ENCODE peak calls at places on chromosome 22, in six cellular contexts. U, E, M, A, R and O are unnamed samples.

GRCh38 chr22:36334081-36334831 is 53.5 kb downstream of the MYH9 start:
- DNase-seq in U (no peak), E (peak), M (peak), A (peak), R (no peak), O (no peak)

GRCh38 chr22:17786435-17787158 is 12.3 kb upstream of the BID start:
- DNase-seq in U (peak), E (no peak), M (no peak), A (peak), R (no peak), O (no peak)

GRCh38 chr22:18024956-18025720 is 777 bp upstream of the MICAL3 start:
- DNase-seq in U (no peak), E (no peak), M (no peak), A (no peak), R (no peak), O (no peak)

GRCh38 chr22:35733036-35733435 is 15.4 kb downstream of the APOL5 start:
- DNase-seq in U (no peak), E (no peak), M (no peak), A (no peak), R (no peak), O (no peak)

GRCh38 chr22:30308518-30309230 is 18.1 kb downstream of the TBC1D10A start:
- DNase-seq in U (no peak), E (no peak), M (no peak), A (peak), R (no peak), O (no peak)

GRCh38 chr22:36929621-36930020 is 16.2 kb downstream of the CSF2RB start:
- DNase-seq in U (no peak), E (no peak), M (no peak), A (no peak), R (no peak), O (no peak)

GRCh38 chr22:23179381-23180294 is 671 bp upstream of the BCR start:
- DNase-seq in U (no peak), E (no peak), M (peak), A (peak), R (no peak), O (no peak)

GRCh38 chr22:47101321-47101885 is 339.0 kb downstream of the TBC1D22A start:
- DNase-seq in U (no peak), E (no peak), M (no peak), A (no peak), R (no peak), O (no peak)

GRCh38 chr22:24455751-24456426 is 28.5 kb downstream of the ADORA2A start:
- DNase-seq in U (no peak), E (no peak), M (no peak), A (no peak), R (no peak), O (no peak)

GRCh38 chr22:33480118-33480517 is 421.9 kb upstream of the SYN3 start:
- DNase-seq in U (no peak), E (no peak), M (no peak), A (no peak), R (no peak), O (no peak)

GRCh38 chr22:31747441-31747840 is 2.5 kb downstream of the PRR14L start:
- DNase-seq in U (no peak), E (no peak), M (no peak), A (no peak), R (no peak), O (no peak)

GRCh38 chr22:31750365-31751284 is 693 bp upstream of the PRR14L start:
- DNase-seq in U (no peak), E (no peak), M (no peak), A (no peak), R (no peak), O (no peak)

GRCh38 chr22:31748490-31748889 is 1.4 kb downstream of the PRR14L start:
- DNase-seq in U (no peak), E (no peak), M (no peak), A (no peak), R (no peak), O (no peak)

GRCh38 chr22:31752096-31752847 is 1.5 kb upstream of the DEPDC5 start:
- DNase-seq in U (no peak), E (no peak), M (no peak), A (no peak), R (no peak), O (no peak)

GRCh38 chr22:31749636-31750364 is at the start of gene PRR14L:
- DNase-seq in U (peak), E (peak), M (peak), A (peak), R (peak), O (peak)
- TF ChIP-seq CTCF in U (no peak), E (no peak), M (no peak), A (no peak), R (peak), O (no peak)

DNA sequence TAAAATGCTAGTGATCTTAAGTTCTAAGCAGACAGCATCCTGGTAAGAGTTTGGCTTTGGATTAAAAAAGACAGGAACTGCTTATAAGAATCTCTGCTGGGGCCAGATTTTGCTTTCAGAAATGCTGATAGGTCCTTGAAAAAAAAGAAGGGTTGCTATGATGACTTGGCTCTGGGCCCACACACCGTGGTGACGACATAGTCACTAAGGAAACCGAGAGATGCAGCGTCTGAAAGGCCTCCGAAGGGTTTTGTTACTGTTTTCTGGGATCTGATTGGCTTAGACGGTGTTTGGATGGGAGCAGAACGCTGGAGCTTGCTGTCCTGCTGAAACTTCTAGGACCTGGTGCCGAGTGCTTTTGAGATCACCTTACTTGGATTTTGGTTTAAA is 8.4 kb downstream of the FAM118A start:
- DNase-seq in U (no peak), E (no peak), M (peak), A (peak), R (no peak), O (no peak)
- TF ChIP-seq POLR2A in U (no peak), E (no peak), M (no peak), A (no peak), R (no peak), O (no peak)

GRCh38 chr22:19757140-19757984 is 3.2 kb upstream of the TBX1 start:
- DNase-seq in U (no peak), E (no peak), M (no peak), A (peak), R (no peak), O (no peak)

GRCh38 chr22:19755145-19755710 is 5.3 kb upstream of the TBX1 start:
- DNase-seq in U (no peak), E (no peak), M (no peak), A (no peak), R (no peak), O (no peak)

GRCh38 chr22:19755722-19756287 is 4.8 kb upstream of the TBX1 start:
- DNase-seq in U (no peak), E (no peak), M (no peak), A (no peak), R (no peak), O (no peak)

GRCh38 chr22:19757985-19758895 is 2.3 kb upstream of the TBX1 start:
- DNase-seq in U (no peak), E (no peak), M (no peak), A (no peak), R (no peak), O (no peak)

GRCh38 chr22:19756288-19757128 is 4.1 kb upstream of the TBX1 start:
- DNase-seq in U (no peak), E (peak), M (peak), A (peak), R (no peak), O (no peak)
- TF ChIP-seq CTCF in U (no peak), E (peak), M (peak), A (peak), R (peak), O (peak)

DNA sequence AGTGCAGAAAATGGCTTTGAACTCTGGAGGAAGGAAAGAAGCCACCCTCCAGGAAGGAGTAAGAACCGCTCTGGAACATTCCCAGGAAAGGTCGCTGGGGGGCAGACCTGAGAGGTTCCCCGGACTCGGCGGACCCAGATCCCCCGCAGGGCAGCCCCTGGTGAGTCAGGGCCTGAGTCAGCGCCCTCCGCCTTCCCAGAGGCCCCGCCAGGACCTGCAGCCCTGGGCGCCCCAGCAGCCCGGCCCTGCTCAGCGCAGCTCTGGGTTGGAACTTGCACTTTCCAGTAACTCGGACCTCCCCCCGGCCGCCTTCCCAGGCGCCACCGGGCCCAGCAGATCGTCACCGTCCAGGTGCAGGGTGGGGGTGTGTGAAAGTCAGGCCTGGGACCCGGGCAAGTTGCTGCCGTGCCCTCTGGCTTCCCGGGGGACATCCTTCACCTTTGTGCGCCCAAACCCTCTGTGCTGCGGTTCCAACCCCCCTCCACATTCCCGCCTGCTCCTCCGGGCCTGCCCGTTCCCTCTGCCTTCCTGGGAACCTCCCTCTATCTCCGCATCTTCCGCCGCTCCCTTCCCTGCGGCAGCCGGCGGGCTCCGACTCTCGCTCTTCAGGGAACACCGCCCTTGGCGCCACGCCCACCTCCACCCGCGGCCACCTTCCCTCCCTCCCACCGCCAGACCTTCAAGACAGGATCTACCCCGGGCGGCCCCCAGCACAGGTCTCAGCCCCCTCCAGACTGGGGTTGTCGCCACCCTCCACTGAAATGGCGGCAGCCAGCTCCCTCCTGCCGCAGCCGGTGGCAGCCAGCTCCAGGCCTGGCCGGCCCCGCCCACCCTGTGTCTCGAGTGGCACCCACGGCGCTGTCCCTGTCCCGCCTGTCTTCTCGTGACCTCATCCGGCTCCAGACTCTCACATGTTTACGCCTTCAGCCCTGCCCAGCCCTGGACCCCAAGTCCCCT is 36.8 kb upstream of the WNT7B start:
- DNase-seq in U (peak), E (peak), M (peak), A (peak), R (peak), O (peak)
- TF ChIP-seq POLR2A in U (peak), E (peak), M (no peak), A (peak), R (no peak), O (no peak)

GRCh38 chr22:42419328-42419881 is 12.8 kb downstream of the NFAM1 start:
- DNase-seq in U (no peak), E (no peak), M (peak), A (no peak), R (no peak), O (no peak)
- TF ChIP-seq CTCF in U (no peak), E (no peak), M (no peak), A (no peak), R (no peak), O (no peak)

GRCh38 chr22:40951795-40952602 is 821 bp downstream of the RBX1 start:
- DNase-seq in U (no peak), E (no peak), M (no peak), A (no peak), R (no peak), O (no peak)

GRCh38 chr22:40953446-40953845 is 2.3 kb downstream of the RBX1 start:
- DNase-seq in U (no peak), E (no peak), M (no peak), A (no peak), R (no peak), O (no peak)

GRCh38 chr22:40955516-40955915 is 4.3 kb downstream of the RBX1 start:
- DNase-seq in U (no peak), E (no peak), M (no peak), A (no peak), R (no peak), O (no peak)

GRCh38 chr22:40954095-40954494 is 2.9 kb downstream of the RBX1 start:
- DNase-seq in U (no peak), E (no peak), M (no peak), A (no peak), R (no peak), O (no peak)

GRCh38 chr22:40950888-40951794 is at the start of gene RBX1:
- DNase-seq in U (peak), E (peak), M (peak), A (peak), R (peak), O (peak)
- TF ChIP-seq POLR2A in U (peak), E (peak), M (peak), A (peak), R (no peak), O (peak)

GRCh38 chr22:21652010-21652546 is 10.0 kb downstream of the SDF2L1 start:
- DNase-seq in U (peak), E (peak), M (peak), A (peak), R (peak), O (no peak)
- TF ChIP-seq CTCF in U (no peak), E (no peak), M (no peak), A (no peak), R (no peak), O (no peak)

GRCh38 chr22:38870791-38871359 is 1.1 kb downstream of the CBX6 start:
- DNase-seq in U (no peak), E (no peak), M (no peak), A (no peak), R (no peak), O (peak)

GRCh38 chr22:38871360-38872171 is 450 bp downstream of the CBX6 start:
- DNase-seq in U (no peak), E (peak), M (no peak), A (no peak), R (no peak), O (peak)

GRCh38 chr22:38873469-38874411 is 1.7 kb upstream of the CBX6 start:
- DNase-seq in U (no peak), E (no peak), M (no peak), A (no peak), R (no peak), O (no peak)

GRCh38 chr22:38872831-38873248 is 824 bp upstream of the CBX6 start:
- DNase-seq in U (peak), E (peak), M (peak), A (peak), R (no peak), O (peak)

GRCh38 chr22:38872172-38872830 is at the start of gene CBX6:
- DNase-seq in U (peak), E (peak), M (peak), A (peak), R (peak), O (peak)
- TF ChIP-seq POLR2A in U (peak), E (peak), M (no peak), A (no peak), R (no peak), O (no peak)

GRCh38 chr22:43114958-43115357 is 4.4 kb downstream of the BIK start:
- DNase-seq in U (no peak), E (no peak), M (peak), A (peak), R (no peak), O (no peak)
- TF ChIP-seq CTCF in U (no peak), E (no peak), M (no peak), A (no peak), R (no peak), O (no peak)

GRCh38 chr22:49964493-49965290 is 4.1 kb downstream of the PIM3 start:
- DNase-seq in U (no peak), E (no peak), M (peak), A (peak), R (no peak), O (no peak)
- TF ChIP-seq POLR2A in U (no peak), E (no peak), M (no peak), A (no peak), R (no peak), O (no peak)